ENCODE peak calls at places on chromosomes 13 and 19, in nine cellular contexts. D is IMR-90, F is HCT116, K is upper lobe of left lung, O is ovary, I is Peyer's patch, E is right lobe of liver, A is body of pancreas, Q is GM12878. H is an unnamed sample. For H3K9me3, the result is how much of the 10 kb centered on the place peaks cover.

GRCh38 chr19:18649371-18650047 is 12.7 kb downstream of the KLHL26 start:
- DNase-seq in D (peak), F (no peak), K (peak), O (peak), I (no peak), E (no peak), A (peak), Q (no peak), H (peak)

GRCh38 chr19:42370667-42371066 is 19.4 kb downstream of the CNFN start:
- DNase-seq in D (no peak), F (no peak), K (no peak), O (no peak), I (no peak), E (no peak), A (no peak), Q (no peak), H (no peak)

GRCh38 chr19:19749332-19750130 is 16.6 kb upstream of the ZNF14 start:
- DNase-seq in D (no peak), F (no peak), K (no peak), O (no peak), I (no peak), E (peak), A (no peak), Q (no peak), H (no peak)

GRCh38 chr13:40341501-40341900 is 324.9 kb downstream of the FOXO1 start:
- DNase-seq in D (no peak), F (no peak), K (no peak), O (no peak), I (no peak), E (no peak), A (no peak), Q (no peak), H (no peak)

GRCh38 chr13:94209110-94209509 is 270.4 kb downstream of the DCT start:
- DNase-seq in D (no peak), F (no peak), K (no peak), O (no peak), I (no peak), E (no peak), A (no peak), Q (no peak), H (no peak)

GRCh38 chr13:75258159-75258782 is 223.7 kb downstream of the TBC1D4 start:
- DNase-seq in D (peak), F (peak), K (no peak), O (no peak), I (no peak), E (no peak), A (no peak), Q (no peak), H (no peak)

GRCh38 chr13:81957121-81957520 is 1616.2 kb upstream of the SPRY2 start:
- DNase-seq in D (no peak), F (no peak), K (no peak), O (no peak), I (no peak), E (no peak), A (no peak), Q (no peak), H (no peak)

GRCh38 chr19:32405431-32406160 is at the start of gene DPY19L3:
- DNase-seq in D (peak), F (peak), K (peak), O (peak), I (peak), E (peak), A (peak), Q (peak), H (peak)

GRCh38 chr19:40139533-40140287 is 49.0 kb upstream of the ZNF780A start:
- DNase-seq in D (peak), F (peak), K (no peak), O (no peak), I (no peak), E (no peak), A (peak), Q (no peak), H (no peak)

GRCh38 chr13:51988988-51989618 is 22.1 kb downstream of the ATP7B start:
- DNase-seq in D (no peak), F (no peak), K (no peak), O (no peak), I (no peak), E (no peak), A (no peak), Q (no peak), H (no peak)

GRCh38 chr13:98925949-98926348 is 51.9 kb downstream of the DOCK9 start:
- DNase-seq in D (no peak), F (no peak), K (no peak), O (no peak), I (no peak), E (no peak), A (no peak), Q (no peak), H (no peak)

GRCh38 chr19:16470911-16471811 is 609 bp downstream of the EPS15L1 start:
- DNase-seq in D (peak), F (no peak), K (peak), O (no peak), I (peak), E (peak), A (peak), Q (no peak), H (peak)

GRCh38 chr19:5663904-5664303 is 16.4 kb downstream of the MICOS13 start:
- DNase-seq in D (no peak), F (no peak), K (no peak), O (no peak), I (no peak), E (peak), A (no peak), Q (no peak), H (no peak)

DNA sequence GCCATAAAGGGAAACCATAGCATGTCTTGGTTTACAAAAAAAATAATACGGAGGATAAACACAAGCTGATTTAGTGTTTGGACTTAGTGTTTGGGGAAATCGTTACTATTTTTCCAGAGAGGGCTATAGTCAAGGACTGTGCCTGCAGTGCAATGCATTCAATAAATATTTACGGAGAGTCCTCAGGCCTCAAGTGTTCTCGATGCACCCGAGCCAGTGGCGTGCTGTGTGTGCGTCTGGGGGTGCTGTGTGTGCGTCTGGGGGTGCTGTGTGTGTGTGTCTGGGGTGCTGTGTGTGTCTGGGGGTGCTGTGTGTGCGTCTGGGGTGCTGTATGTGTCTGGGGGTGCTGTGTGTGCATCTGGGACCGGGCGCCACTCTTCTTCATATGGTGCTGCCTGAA is 71.7 kb upstream of the GTF3A start:
- DNase-seq in D (peak), F (no peak), K (no peak), O (no peak), I (no peak), E (no peak), A (no peak), Q (no peak), H (no peak)
- H3K4me3 ChIP-seq in D (no peak), F (no peak), K (no peak), O (no peak), I (peak), E (no peak), A (no peak), Q (peak), H (no peak)

GRCh38 chr19:2037676-2038255 is 13.3 kb downstream of the MKNK2 start:
- DNase-seq in D (no peak), F (no peak), K (peak), O (peak), I (no peak), E (no peak), A (no peak), Q (no peak), H (peak)
- TF ChIP-seq POLR2A in D (no peak), F (no peak), K (no peak), O (no peak), I (no peak), E (no peak), A (no peak), Q (no peak), H (no peak)

GRCh38 chr19:58277197-58277596 is 1.6 kb upstream of the ZNF8 start:
- DNase-seq in D (no peak), F (no peak), K (no peak), O (no peak), I (no peak), E (no peak), A (no peak), Q (no peak), H (no peak)

GRCh38 chr19:58278156-58279041 is at the start of gene ZNF8:
- DNase-seq in D (peak), F (peak), K (peak), O (peak), I (peak), E (peak), A (peak), Q (peak), H (peak)

GRCh38 chr19:58275564-58275963 is 3.2 kb upstream of the ZNF8 start:
- DNase-seq in D (no peak), F (no peak), K (no peak), O (no peak), I (no peak), E (no peak), A (no peak), Q (no peak), H (no peak)

GRCh38 chr19:58277748-58278147 is 1.0 kb upstream of the ZNF8 start:
- DNase-seq in D (no peak), F (no peak), K (no peak), O (no peak), I (no peak), E (no peak), A (no peak), Q (no peak), H (no peak)

DNA sequence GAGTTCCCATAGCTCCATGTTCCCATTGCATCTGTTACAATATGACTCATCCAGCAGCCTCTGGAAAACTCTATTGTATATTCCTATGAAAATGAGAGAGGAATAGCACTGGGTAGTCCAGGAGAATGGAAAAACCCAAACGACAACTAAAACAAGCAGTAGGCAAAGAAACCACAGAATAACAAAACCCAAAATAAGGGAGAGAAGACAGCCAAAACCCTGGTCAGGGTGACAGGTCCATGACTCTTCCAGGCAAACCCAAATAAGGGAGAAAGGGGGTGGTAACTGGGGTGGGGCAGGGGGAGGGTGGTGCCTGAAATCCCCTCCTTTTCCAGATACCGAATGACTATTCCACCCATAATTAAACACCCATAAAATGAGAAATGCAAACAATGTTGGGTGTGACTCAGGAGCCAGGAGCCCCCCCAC is 4.0 kb upstream of the ZNF8 start:
- DNase-seq in D (peak), F (no peak), K (no peak), O (no peak), I (no peak), E (no peak), A (no peak), Q (no peak), H (no peak)
- H3K9me3 ChIP-seq in D (half or more), F (under half), K (half or more), O (under half), I (under half), E (under half), A (under half), Q (under half), H (under half)

GRCh38 chr13:113448545-113448884 is 4.8 kb downstream of the ADPRHL1 start:
- DNase-seq in D (no peak), F (peak), K (peak), O (no peak), I (no peak), E (no peak), A (peak), Q (no peak), H (peak)

GRCh38 chr13:113447596-113447995 is 5.7 kb downstream of the ADPRHL1 start:
- DNase-seq in D (no peak), F (no peak), K (no peak), O (peak), I (no peak), E (no peak), A (no peak), Q (no peak), H (no peak)

GRCh38 chr13:113448885-113449692 is 4.2 kb downstream of the ADPRHL1 start:
- DNase-seq in D (no peak), F (peak), K (peak), O (peak), I (peak), E (no peak), A (peak), Q (peak), H (peak)

GRCh38 chr13:113451951-113452421 is 1.3 kb downstream of the ADPRHL1 start:
- DNase-seq in D (no peak), F (no peak), K (no peak), O (no peak), I (no peak), E (no peak), A (no peak), Q (no peak), H (peak)

GRCh38 chr13:113449693-113450347 is 3.5 kb downstream of the ADPRHL1 start:
- DNase-seq in D (no peak), F (no peak), K (no peak), O (peak), I (no peak), E (no peak), A (no peak), Q (no peak), H (no peak)
- H3K4me3 ChIP-seq in D (no peak), F (peak), K (peak), O (peak), I (peak), E (no peak), A (no peak), Q (peak), H (peak)

DNA sequence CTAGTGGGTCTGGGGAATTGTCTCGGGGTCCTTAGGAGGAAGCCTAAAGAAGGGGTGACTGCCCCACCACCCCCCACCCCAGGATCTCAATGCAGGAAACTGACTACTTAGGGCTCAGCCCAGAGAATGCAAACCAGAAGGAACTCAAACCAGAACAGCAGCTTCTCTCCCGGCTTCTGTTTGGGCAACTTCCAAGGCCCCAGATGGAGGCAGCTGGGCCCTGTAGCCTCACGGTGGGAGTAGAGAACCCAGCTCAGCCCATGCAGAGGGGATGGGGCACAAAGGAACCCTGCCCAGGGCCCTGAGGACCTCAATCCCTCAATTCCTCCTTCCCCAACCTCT is 2.3 kb downstream of the ADGRE5 start:
- DNase-seq in D (peak), F (no peak), K (no peak), O (no peak), I (no peak), E (no peak), A (no peak), Q (no peak), H (no peak)
- TF ChIP-seq POLR2A in D (no peak), F (no peak), K (no peak), O (no peak), I (no peak), E (no peak), A (no peak), Q (no peak), H (no peak)

GRCh38 chr19:36750066-36750691 is 22.4 kb downstream of the ZNF850 start:
- DNase-seq in D (no peak), F (no peak), K (no peak), O (no peak), I (no peak), E (no peak), A (no peak), Q (no peak), H (no peak)

GRCh38 chr19:36748431-36749275 is 24.0 kb downstream of the ZNF850 start:
- DNase-seq in D (no peak), F (no peak), K (no peak), O (no peak), I (no peak), E (no peak), A (no peak), Q (no peak), H (no peak)

GRCh38 chr19:36747750-36748149 is 24.9 kb downstream of the ZNF850 start:
- DNase-seq in D (no peak), F (no peak), K (no peak), O (no peak), I (no peak), E (no peak), A (no peak), Q (no peak), H (no peak)

DNA sequence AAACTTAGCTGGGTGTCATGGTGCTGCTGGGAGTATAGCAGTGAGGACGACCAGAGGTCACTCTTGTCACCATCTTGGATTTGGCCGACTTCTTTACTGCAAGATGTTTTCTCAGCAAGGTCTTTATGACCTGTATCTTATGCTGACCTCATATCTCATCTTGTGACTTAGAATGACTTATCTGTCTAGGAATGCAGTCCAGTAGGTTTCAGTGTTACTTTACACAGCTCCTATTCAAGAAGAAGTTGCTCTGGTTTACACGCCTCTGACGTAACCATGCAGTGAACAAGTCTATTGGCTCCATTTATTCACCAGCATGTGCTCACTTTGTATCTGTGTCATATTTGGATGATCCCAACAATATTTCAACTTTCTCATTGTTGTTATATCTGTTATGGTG is 26.7 kb downstream of the ZNF850 start:
- DNase-seq in D (no peak), F (no peak), K (no peak), O (no peak), I (no peak), E (no peak), A (no peak), Q (no peak), H (no peak)
- H3K9me3 ChIP-seq in D (half or more), F (under half), K (half or more), O (half or more), I (under half), E (half or more), A (under half), Q (under half), H (half or more)